ENCODE peak calls at places on chromosomes 5 and 9, in four cellular contexts. One of them, this sample, is unnamed.

GRCh38 chr5:149549461-149550266 is 1.6 kb downstream of the CSNK1A1 start:
- DNase-seq in HepG2: peak
- DNase-seq in GM12878: peak
- DNase-seq in K562: peak
- DNase-seq in this sample: peak

GRCh38 chr5:4042311-4042710 is 446.7 kb downstream of the IRX1 start:
- DNase-seq in K562: no peak
- DNase-seq in HepG2: no peak
- DNase-seq in GM12878: no peak
- DNase-seq in this sample: no peak

GRCh38 chr9:445033-445432 is 230.4 kb downstream of the DOCK8 start:
- DNase-seq in GM12878: no peak
- DNase-seq in K562: peak
- DNase-seq in HepG2: no peak
- DNase-seq in this sample: no peak

GRCh38 chr5:177362102-177362868 is 4.6 kb downstream of the RGS14 start:
- DNase-seq in K562: no peak
- DNase-seq in GM12878: no peak
- DNase-seq in HepG2: no peak
- DNase-seq in this sample: no peak

GRCh38 chr9:80294318-80294717 is 722.6 kb downstream of the TLE4 start:
- DNase-seq in HepG2: no peak
- DNase-seq in K562: no peak
- DNase-seq in GM12878: no peak
- DNase-seq in this sample: no peak

GRCh38 chr9:89313842-89314241 is 2.8 kb downstream of the CKS2 start:
- DNase-seq in K562: no peak
- DNase-seq in HepG2: no peak
- DNase-seq in GM12878: no peak
- DNase-seq in this sample: no peak

GRCh38 chr5:143618146-143618545 is 193.8 kb upstream of the HMHB1 start:
- DNase-seq in HepG2: no peak
- DNase-seq in K562: no peak
- DNase-seq in GM12878: no peak
- DNase-seq in this sample: no peak

GRCh38 chr9:125850231-125850630 is 103.1 kb downstream of the PBX3 start:
- DNase-seq in K562: no peak
- DNase-seq in HepG2: no peak
- DNase-seq in GM12878: no peak
- DNase-seq in this sample: no peak

GRCh38 chr5:163586431-163587033 is 81.1 kb downstream of the MAT2B start:
- DNase-seq in K562: no peak
- DNase-seq in GM12878: no peak
- DNase-seq in HepG2: no peak
- DNase-seq in this sample: no peak

GRCh38 chr5:149210229-149210628 is 61.4 kb upstream of the AFAP1L1 start:
- DNase-seq in HepG2: peak
- DNase-seq in K562: no peak
- DNase-seq in GM12878: no peak
- DNase-seq in this sample: no peak

GRCh38 chr9:104322581-104322980 is 181.5 kb upstream of the OR13F1 start:
- DNase-seq in HepG2: no peak
- DNase-seq in K562: no peak
- DNase-seq in GM12878: no peak
- DNase-seq in this sample: no peak

GRCh38 chr5:89255845-89256463 is 373.0 kb upstream of the MEF2C start:
- DNase-seq in HepG2: no peak
- DNase-seq in K562: peak
- DNase-seq in GM12878: no peak
- DNase-seq in this sample: peak

DNA sequence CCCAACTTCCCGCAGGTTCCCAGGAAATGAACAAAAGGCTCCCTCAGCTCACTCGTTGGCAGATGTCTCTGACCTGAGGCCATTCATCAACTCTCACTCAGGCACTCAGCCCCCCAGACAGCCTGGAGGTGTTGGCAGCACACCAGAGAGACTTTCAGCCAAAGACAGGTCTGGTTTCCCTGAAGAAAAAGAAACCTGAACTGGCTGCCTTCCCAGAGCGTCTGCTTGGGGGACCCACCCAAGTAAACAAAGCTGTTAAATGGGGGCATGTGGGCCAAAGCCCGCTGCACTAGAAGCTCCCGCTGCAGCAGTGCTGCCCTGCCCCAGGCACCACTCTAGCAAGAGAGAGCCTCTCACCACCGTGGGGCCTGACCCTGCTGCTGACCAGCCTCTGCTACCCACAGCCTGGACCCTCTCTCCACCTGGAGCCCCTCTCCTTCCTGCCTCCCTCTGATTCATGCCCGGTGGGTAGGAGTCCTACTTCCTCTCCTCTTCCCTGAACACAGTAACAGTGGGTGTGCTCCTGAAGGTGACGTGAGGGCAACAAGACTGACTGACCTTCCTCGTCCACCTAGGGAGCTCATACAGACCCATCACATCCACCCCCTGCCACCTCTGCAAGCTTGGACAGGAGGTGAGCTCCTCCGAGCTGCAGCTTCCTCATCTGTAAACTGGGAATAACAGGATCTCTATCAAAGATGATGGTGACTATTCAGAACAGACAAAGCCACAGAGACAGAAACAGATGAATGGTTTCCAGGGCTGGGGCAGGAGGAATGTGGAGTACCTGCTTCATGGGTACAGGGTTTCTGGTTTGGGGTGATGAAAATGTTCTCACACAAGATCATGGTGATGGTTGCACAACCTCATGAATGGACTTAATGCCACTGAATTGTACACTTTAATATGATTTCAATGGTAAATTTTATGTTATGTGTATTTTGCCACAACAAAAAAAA is 31.0 kb upstream of the GABRP start:
- DNase-seq in GM12878: no peak
- DNase-seq in K562: no peak
- DNase-seq in HepG2: no peak
- DNase-seq in this sample: no peak
- TF ChIP-seq SP1 in GM12878: no peak
- TF ChIP-seq SP1 in K562: no peak
- TF ChIP-seq SP1 in HepG2: no peak
- TF ChIP-seq SP1 in this sample: no peak

DNA sequence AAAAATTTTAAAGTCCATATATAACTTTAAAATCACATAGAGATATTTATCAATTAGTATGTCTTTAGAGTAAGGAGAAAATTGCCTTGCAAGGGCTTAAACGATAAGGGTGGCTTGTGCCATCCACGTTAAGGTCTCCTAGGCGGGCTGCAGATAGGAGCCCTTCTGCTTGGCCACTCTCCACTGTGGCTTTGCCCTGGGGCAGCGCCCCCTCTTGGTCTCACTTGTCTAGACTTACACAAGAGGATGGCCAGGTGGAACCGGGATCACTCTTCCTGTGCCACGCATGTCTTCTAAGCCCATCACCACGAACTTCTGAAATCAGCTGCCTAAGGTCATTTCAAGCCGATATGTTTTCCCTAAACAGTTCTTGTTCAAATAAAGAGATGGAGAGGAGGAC is 2.9 kb downstream of the FPGS start:
- DNase-seq in GM12878: no peak
- DNase-seq in HepG2: peak
- DNase-seq in K562: peak
- DNase-seq in this sample: peak
- TF ChIP-seq TARDBP in GM12878: no peak
- TF ChIP-seq TARDBP in HepG2: no peak
- TF ChIP-seq TARDBP in K562: no peak
- TF ChIP-seq TARDBP in this sample: no peak

GRCh38 chr9:68973619-68974018 is 40.3 kb downstream of the PRKACG start:
- DNase-seq in HepG2: no peak
- DNase-seq in GM12878: no peak
- DNase-seq in K562: no peak
- DNase-seq in this sample: no peak

GRCh38 chr9:68974901-68975300 is 39.0 kb downstream of the PRKACG start:
- DNase-seq in K562: no peak
- DNase-seq in GM12878: no peak
- DNase-seq in HepG2: no peak
- DNase-seq in this sample: no peak

GRCh38 chr9:68975644-68976043 is 38.3 kb downstream of the PRKACG start:
- DNase-seq in K562: no peak
- DNase-seq in GM12878: no peak
- DNase-seq in HepG2: no peak
- DNase-seq in this sample: no peak

GRCh38 chr9:68978054-68978453 is 35.9 kb downstream of the PRKACG start:
- DNase-seq in GM12878: no peak
- DNase-seq in HepG2: no peak
- DNase-seq in K562: no peak
- DNase-seq in this sample: no peak

GRCh38 chr9:68974431-68974830 is 39.5 kb downstream of the PRKACG start:
- DNase-seq in GM12878: peak
- DNase-seq in K562: no peak
- DNase-seq in HepG2: no peak
- DNase-seq in this sample: no peak
- TF ChIP-seq SP1 in GM12878: no peak
- TF ChIP-seq SP1 in K562: no peak
- TF ChIP-seq SP1 in HepG2: no peak
- TF ChIP-seq SP1 in this sample: no peak

GRCh38 chr9:4084440-4084818 is 215.4 kb downstream of the GLIS3 start:
- DNase-seq in GM12878: no peak
- DNase-seq in K562: no peak
- DNase-seq in HepG2: no peak
- DNase-seq in this sample: no peak

GRCh38 chr9:4090491-4090890 is 209.4 kb downstream of the GLIS3 start:
- DNase-seq in HepG2: no peak
- DNase-seq in K562: no peak
- DNase-seq in GM12878: no peak
- DNase-seq in this sample: no peak

GRCh38 chr9:4088680-4089079 is 211.2 kb downstream of the GLIS3 start:
- DNase-seq in HepG2: no peak
- DNase-seq in GM12878: no peak
- DNase-seq in K562: no peak
- DNase-seq in this sample: no peak

GRCh38 chr9:4082948-4083347 is 216.9 kb downstream of the GLIS3 start:
- DNase-seq in GM12878: no peak
- DNase-seq in HepG2: no peak
- DNase-seq in K562: no peak
- DNase-seq in this sample: no peak

GRCh38 chr9:4086119-4087088 is 213.5 kb downstream of the GLIS3 start:
- DNase-seq in HepG2: peak
- DNase-seq in K562: no peak
- DNase-seq in GM12878: no peak
- DNase-seq in this sample: no peak
- TF ChIP-seq TARDBP in HepG2: no peak
- TF ChIP-seq TARDBP in K562: no peak
- TF ChIP-seq TARDBP in GM12878: no peak
- TF ChIP-seq TARDBP in this sample: no peak

DNA sequence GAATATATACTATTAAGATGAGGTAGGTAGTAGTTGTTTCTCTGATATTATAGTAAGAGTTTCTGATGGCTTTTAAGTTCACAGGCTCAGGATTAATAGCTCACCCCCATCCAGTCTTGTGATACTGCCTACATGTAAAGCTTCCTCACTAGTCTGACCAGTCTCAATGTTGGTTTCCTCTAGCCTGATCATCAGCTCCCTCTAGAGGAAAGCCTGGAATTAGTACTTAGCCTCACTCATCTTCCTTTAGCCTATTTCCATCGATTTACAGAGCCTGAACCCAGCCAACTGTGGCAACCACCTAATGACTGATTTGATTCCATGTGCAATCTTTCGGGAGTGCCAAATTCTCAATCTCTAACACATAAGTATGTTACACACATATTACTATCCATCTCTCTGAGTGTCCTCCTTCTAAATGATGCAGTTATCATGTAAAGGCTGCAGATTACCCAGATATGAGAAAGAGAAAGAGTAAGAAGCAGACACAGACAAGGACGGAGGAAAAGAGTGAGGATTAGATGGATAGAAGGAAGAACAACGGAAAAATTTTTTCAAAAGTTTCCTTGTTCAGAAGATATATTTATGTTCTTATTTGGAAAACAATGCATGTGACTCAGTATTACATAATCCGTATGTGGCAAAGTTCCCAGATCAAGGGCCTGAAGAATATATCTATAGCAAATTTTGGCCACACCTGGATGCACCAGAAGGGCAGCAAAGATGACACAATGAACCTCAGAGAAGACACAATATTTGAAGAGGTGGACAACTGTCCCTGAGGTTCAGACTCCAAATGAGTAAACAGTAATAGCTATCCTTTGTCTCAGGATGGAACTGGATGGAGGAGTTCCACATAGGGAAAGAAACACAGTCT is 333.7 kb downstream of the ELAVL2 start:
- DNase-seq in HepG2: peak
- DNase-seq in GM12878: no peak
- DNase-seq in K562: no peak
- DNase-seq in this sample: peak
- TF ChIP-seq SP1 in HepG2: no peak
- TF ChIP-seq SP1 in GM12878: no peak
- TF ChIP-seq SP1 in K562: no peak
- TF ChIP-seq SP1 in this sample: no peak

GRCh38 chr5:864492-865167 is 13.8 kb upstream of the ZDHHC11 start:
- DNase-seq in GM12878: no peak
- DNase-seq in HepG2: no peak
- DNase-seq in K562: no peak
- DNase-seq in this sample: no peak
- TF ChIP-seq TARDBP in GM12878: no peak
- TF ChIP-seq TARDBP in HepG2: no peak
- TF ChIP-seq TARDBP in K562: no peak
- TF ChIP-seq TARDBP in this sample: no peak

GRCh38 chr9:112743216-112743835 is 7.2 kb upstream of the SNX30 start:
- DNase-seq in GM12878: no peak
- DNase-seq in K562: no peak
- DNase-seq in HepG2: no peak
- DNase-seq in this sample: no peak
- TF ChIP-seq SP1 in GM12878: no peak
- TF ChIP-seq SP1 in K562: no peak
- TF ChIP-seq SP1 in HepG2: no peak
- TF ChIP-seq SP1 in this sample: no peak

GRCh38 chr5:68454766-68455165 is 239.2 kb downstream of the PIK3R1 start:
- DNase-seq in GM12878: no peak
- DNase-seq in HepG2: no peak
- DNase-seq in K562: no peak
- DNase-seq in this sample: no peak
- TF ChIP-seq TARDBP in GM12878: no peak
- TF ChIP-seq TARDBP in HepG2: no peak
- TF ChIP-seq TARDBP in K562: no peak
- TF ChIP-seq TARDBP in this sample: no peak